ENCODE peak calls at places on chromosome 3, in eight cellular contexts. J is fibroblast of villous mesenchyme, H is osteocyte, Q is heart right ventricle, S is memory B cell, V is GM12892, E is IMR-90, F is T follicular helper cell. K is an unnamed sample.

GRCh38 chr3:114566162-114566755 is 272.4 kb downstream of the TIGIT start:
- DNase-seq in J (no peak), H (no peak), Q (no peak), S (no peak), V (no peak), E (no peak), F (no peak), K (no peak)

GRCh38 chr3:30810617-30811016 is 83.8 kb downstream of the GADL1 start:
- DNase-seq in J (peak; percentile 15), H (no peak), Q (peak; percentile 40), S (no peak), V (no peak), E (no peak), F (no peak), K (no peak)

GRCh38 chr3:171810278-171811058 is at the start of gene PLD1:
- DNase-seq in J (peak; percentile 91), H (no peak), Q (peak; percentile 85), S (no peak), V (peak; percentile 48), E (peak; percentile 79), F (no peak), K (peak; percentile 96)

GRCh38 chr3:186290791-186291190 is 71.2 kb downstream of the DGKG start:
- DNase-seq in J (no peak), H (no peak), Q (no peak), S (no peak), V (no peak), E (no peak), F (no peak), K (no peak)

GRCh38 chr3:4826237-4827100 is 152.8 kb upstream of the BHLHE40 start:
- DNase-seq in J (peak; percentile 17), H (no peak), Q (peak; percentile 87), S (no peak), V (no peak), E (no peak), F (no peak), K (no peak)

GRCh38 chr3:183576487-183577107 is 21.1 kb upstream of the KLHL6 start:
- DNase-seq in J (no peak), H (no peak), Q (no peak), S (no peak), V (no peak), E (no peak), F (no peak), K (no peak)

GRCh38 chr3:89107461-89108035 is at the start of gene EPHA3:
- DNase-seq in J (peak; percentile 38), H (peak; percentile 85), Q (peak; percentile 82), S (peak; percentile 37), V (no peak), E (peak; percentile 58), F (no peak), K (no peak)

GRCh38 chr3:79369306-79369705 is 398.5 kb downstream of the ROBO1 start:
- DNase-seq in J (peak; percentile 14), H (no peak), Q (no peak), S (no peak), V (no peak), E (peak; percentile 43), F (no peak), K (no peak)

GRCh38 chr3:25424238-25425013 is 3.6 kb upstream of the RARB start:
- DNase-seq in J (peak; percentile 85), H (no peak), Q (no peak), S (no peak), V (no peak), E (no peak), F (no peak), K (no peak)

GRCh38 chr3:42032693-42033349 is 58.3 kb upstream of the TRAK1 start:
- DNase-seq in J (peak; percentile 99), H (no peak), Q (no peak), S (no peak), V (no peak), E (peak; percentile 98), F (no peak), K (peak; percentile 91)

GRCh38 chr3:114496021-114496434 is 202.2 kb downstream of the TIGIT start:
- DNase-seq in J (peak; percentile 57), H (no peak), Q (peak; percentile 77), S (no peak), V (no peak), E (peak; percentile 72), F (no peak), K (no peak)

GRCh38 chr3:45878124-45878523 is 8.2 kb upstream of the CCR9 start:
- DNase-seq in J (no peak), H (no peak), Q (no peak), S (no peak), V (no peak), E (no peak), F (no peak), K (no peak)

GRCh38 chr3:12476238-12476897 is 7.9 kb upstream of the TSEN2 start:
- DNase-seq in J (peak; percentile 50), H (no peak), Q (no peak), S (no peak), V (no peak), E (peak; percentile 77), F (no peak), K (no peak)

GRCh38 chr3:187989458-187990153 is 164.4 kb upstream of the LPP start:
- DNase-seq in J (no peak), H (peak; percentile 34), Q (no peak), S (no peak), V (no peak), E (no peak), F (no peak), K (peak; percentile 90)

GRCh38 chr3:166190360-166190759 is 353.1 kb upstream of the BCHE start:
- DNase-seq in J (peak; percentile 11), H (no peak), Q (no peak), S (no peak), V (no peak), E (peak; percentile 86), F (no peak), K (no peak)

GRCh38 chr3:6437631-6438030 is 423.3 kb upstream of the GRM7 start:
- DNase-seq in J (no peak), H (no peak), Q (no peak), S (no peak), V (no peak), E (no peak), F (no peak), K (no peak)

GRCh38 chr3:136311256-136311655 is 61.1 kb downstream of the PCCB start:
- DNase-seq in J (no peak), H (no peak), Q (no peak), S (no peak), V (no peak), E (no peak), F (no peak), K (peak; percentile 45)

GRCh38 chr3:33211444-33211843 is 7.2 kb downstream of the SUSD5 start:
- DNase-seq in J (peak; percentile 65), H (no peak), Q (no peak), S (no peak), V (no peak), E (peak; percentile 88), F (no peak), K (no peak)

K was measured in esophagus muscularis mucosa.